ENCODE peak calls at places on chromosomes 11 and 22, in nine cellular contexts. A is stomach, W is vagina, S is IMR-90, P is heart left ventricle, R is tibial nerve, M is ovary, J is A549, F is spleen. O is an unnamed sample.

GRCh38 chr11:76620471-76620870 is 50.1 kb downstream of the LRRC32 start:
- DNase-seq in A (no peak), W (no peak), S (peak), P (no peak), R (no peak), M (no peak), J (no peak), F (no peak), O (no peak)

GRCh38 chr22:49299821-49300231 is 527.8 kb downstream of the BRD1 start:
- DNase-seq in A (peak), W (peak), S (no peak), P (peak), R (peak), M (no peak), J (no peak), F (peak), O (no peak)

GRCh38 chr11:68358416-68358815 is 46.0 kb downstream of the LRP5 start:
- DNase-seq in A (no peak), W (no peak), S (no peak), P (no peak), R (no peak), M (no peak), J (no peak), F (no peak), O (no peak)

GRCh38 chr11:78210000-78210608 is 21.4 kb downstream of the USP35 start:
- DNase-seq in A (no peak), W (no peak), S (no peak), P (no peak), R (no peak), M (no peak), J (no peak), F (peak), O (no peak)

GRCh38 chr11:82080160-82080559 is 653.5 kb downstream of the FAM181B start:
- DNase-seq in A (no peak), W (no peak), S (peak), P (no peak), R (no peak), M (no peak), J (no peak), F (no peak), O (no peak)

GRCh38 chr11:77130763-77131513 is 2.9 kb downstream of the MYO7A start:
- DNase-seq in A (peak), W (no peak), S (peak), P (peak), R (peak), M (peak), J (no peak), F (no peak), O (no peak)

GRCh38 chr22:48697223-48697622 is 1130.5 kb downstream of the BRD1 start:
- DNase-seq in A (no peak), W (no peak), S (no peak), P (no peak), R (no peak), M (no peak), J (no peak), F (no peak), O (no peak)

GRCh38 chr11:65390099-65390941 is 3.9 kb downstream of the FRMD8 start:
- DNase-seq in A (no peak), W (no peak), S (no peak), P (no peak), R (no peak), M (no peak), J (no peak), F (no peak), O (no peak)

GRCh38 chr11:84720706-84721402 is 906.3 kb downstream of the DLG2 start:
- DNase-seq in A (no peak), W (no peak), S (no peak), P (peak), R (no peak), M (peak), J (no peak), F (peak), O (peak)

GRCh38 chr11:93564895-93565294 is 21.7 kb upstream of the SMCO4 start:
- DNase-seq in A (no peak), W (no peak), S (no peak), P (no peak), R (no peak), M (no peak), J (no peak), F (no peak), O (no peak)

GRCh38 chr22:31223786-31224191 is 11.7 kb downstream of the LIMK2 start:
- DNase-seq in A (no peak), W (no peak), S (no peak), P (no peak), R (no peak), M (no peak), J (no peak), F (no peak), O (no peak)

GRCh38 chr11:25733777-25734176 is 598.2 kb upstream of the ANO3 start:
- DNase-seq in A (no peak), W (no peak), S (no peak), P (no peak), R (no peak), M (no peak), J (no peak), F (no peak), O (no peak)

GRCh38 chr22:27682438-27682837 is 119.1 kb downstream of the MN1 start:
- DNase-seq in A (no peak), W (no peak), S (no peak), P (no peak), R (no peak), M (no peak), J (no peak), F (no peak), O (no peak)

GRCh38 chr11:131546218-131546895 is 175.9 kb downstream of the NTM start:
- DNase-seq in A (no peak), W (no peak), S (no peak), P (no peak), R (no peak), M (no peak), J (no peak), F (no peak), O (no peak)

GRCh38 chr11:8963569-8964323 is 496 bp downstream of the TMEM9B start:
- DNase-seq in A (peak), W (peak), S (no peak), P (peak), R (no peak), M (peak), J (peak), F (peak), O (peak)

GRCh38 chr22:20000246-20001081 is 16.2 kb downstream of the ARVCF start:
- DNase-seq in A (no peak), W (no peak), S (no peak), P (peak), R (no peak), M (no peak), J (no peak), F (peak), O (no peak)

GRCh38 chr11:125270711-125271110 is 106.2 kb downstream of the PKNOX2 start:
- DNase-seq in A (no peak), W (no peak), S (peak), P (no peak), R (no peak), M (no peak), J (no peak), F (no peak), O (no peak)

GRCh38 chr11:121671276-121672168 is 218.8 kb upstream of the SORL1-AS1 start:
- DNase-seq in A (no peak), W (peak), S (peak), P (no peak), R (no peak), M (no peak), J (no peak), F (no peak), O (no peak)

GRCh38 chr22:35842954-35843353 is 125.3 kb downstream of the APOL5 start:
- DNase-seq in A (no peak), W (no peak), S (peak), P (no peak), R (no peak), M (no peak), J (peak), F (no peak), O (peak)

GRCh38 chr11:27076121-27076589 is 35.5 kb downstream of the BBOX1 start:
- DNase-seq in A (no peak), W (no peak), S (no peak), P (no peak), R (no peak), M (no peak), J (no peak), F (no peak), O (no peak)

GRCh38 chr11:34154059-34154875 is 48.8 kb downstream of the NAT10 start:
- DNase-seq in A (no peak), W (no peak), S (no peak), P (no peak), R (no peak), M (no peak), J (no peak), F (no peak), O (no peak)

GRCh38 chr11:69572233-69572860 is 68.6 kb upstream of the CCND1 start:
- DNase-seq in A (no peak), W (peak), S (no peak), P (no peak), R (no peak), M (no peak), J (no peak), F (no peak), O (no peak)

GRCh38 chr11:106520146-106520912 is 442.9 kb downstream of the AASDHPPT start:
- DNase-seq in A (no peak), W (no peak), S (no peak), P (no peak), R (no peak), M (no peak), J (no peak), F (no peak), O (no peak)

GRCh38 chr11:65113361-65113756 is 1.7 kb downstream of the TM7SF2 start:
- DNase-seq in A (no peak), W (no peak), S (no peak), P (no peak), R (no peak), M (peak), J (no peak), F (no peak), O (no peak)

GRCh38 chr11:27571151-27571840 is 64.7 kb upstream of the LIN7C start:
- DNase-seq in A (no peak), W (no peak), S (peak), P (no peak), R (no peak), M (no peak), J (no peak), F (no peak), O (no peak)

GRCh38 chr11:59802639-59803176 is 7.9 kb downstream of the MRPL16 start:
- DNase-seq in A (no peak), W (no peak), S (peak), P (no peak), R (no peak), M (no peak), J (peak), F (no peak), O (no peak)

GRCh38 chr22:35477911-35478582 is 62.6 kb upstream of the RASD2 start:
- DNase-seq in A (no peak), W (no peak), S (peak), P (no peak), R (no peak), M (peak), J (peak), F (no peak), O (no peak)

GRCh38 chr22:44479662-44480061 is 18.4 kb downstream of the RTL6 start:
- DNase-seq in A (no peak), W (no peak), S (no peak), P (no peak), R (no peak), M (no peak), J (no peak), F (no peak), O (no peak)

DNA sequence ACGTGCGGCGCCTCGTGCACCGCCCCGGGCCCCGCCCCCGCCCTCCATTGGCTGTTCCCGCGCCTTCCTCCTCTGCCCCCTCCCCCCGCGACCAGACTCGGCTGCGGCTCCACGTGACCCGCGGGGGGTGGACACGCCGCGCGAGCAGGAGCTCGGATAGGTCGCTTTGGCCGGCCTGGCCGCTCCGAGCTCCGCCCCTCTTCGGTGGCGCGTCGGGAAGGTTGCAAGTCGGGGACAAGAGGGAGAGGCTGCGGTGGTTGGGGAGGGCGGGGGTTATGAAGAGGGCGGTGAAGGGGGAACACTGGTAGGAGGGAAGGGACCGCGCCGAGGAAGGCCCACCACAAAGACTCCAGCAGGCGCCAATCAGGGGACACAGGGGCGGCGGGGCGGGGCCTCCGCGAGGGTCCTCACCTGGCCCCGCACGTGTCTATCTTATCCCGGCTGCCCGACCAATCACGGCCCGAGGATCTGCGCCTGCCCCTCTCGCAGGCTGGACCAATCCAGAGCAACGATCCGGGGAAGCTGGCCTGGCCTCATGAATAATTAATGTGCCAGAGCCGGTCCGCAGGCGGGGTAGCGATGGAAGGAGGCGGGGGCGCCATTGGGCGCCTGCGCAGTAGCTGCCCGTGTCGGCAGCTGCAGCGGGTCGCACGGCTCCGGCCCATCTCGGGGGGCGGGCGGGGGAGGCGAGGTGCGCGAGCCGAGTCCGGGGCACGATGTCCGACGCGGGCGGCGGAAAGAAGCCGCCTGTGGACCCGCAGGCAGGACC is at the start of gene TEF:
- DNase-seq in A (peak), W (peak), S (peak), P (peak), R (peak), M (peak), J (peak), F (peak), O (peak)
- TF ChIP-seq POLR2A in A (no peak), W (no peak), S (peak), P (no peak), R (peak), M (peak), J (no peak), F (no peak), O (no peak)

GRCh38 chr22:37552560-37553163 is 7.6 kb upstream of the CDC42EP1 start:
- DNase-seq in A (no peak), W (no peak), S (peak), P (peak), R (no peak), M (peak), J (no peak), F (no peak), O (no peak)

GRCh38 chr22:37556750-37557149 is 3.5 kb upstream of the CDC42EP1 start:
- DNase-seq in A (no peak), W (no peak), S (no peak), P (no peak), R (no peak), M (no peak), J (no peak), F (no peak), O (no peak)

GRCh38 chr22:37551981-37552380 is 8.3 kb upstream of the CDC42EP1 start:
- DNase-seq in A (no peak), W (no peak), S (no peak), P (no peak), R (no peak), M (no peak), J (no peak), F (no peak), O (no peak)

GRCh38 chr22:37555029-37555428 is 5.3 kb upstream of the CDC42EP1 start:
- DNase-seq in A (no peak), W (no peak), S (no peak), P (no peak), R (no peak), M (no peak), J (no peak), F (no peak), O (no peak)

GRCh38 chr22:37553725-37554124 is 6.6 kb upstream of the CDC42EP1 start:
- DNase-seq in A (no peak), W (no peak), S (no peak), P (no peak), R (no peak), M (no peak), J (no peak), F (no peak), O (no peak)
- H3K4me3 ChIP-seq in A (no peak), W (no peak), S (no peak), P (no peak), R (no peak), M (no peak), J (no peak), F (no peak), O (no peak)

DNA sequence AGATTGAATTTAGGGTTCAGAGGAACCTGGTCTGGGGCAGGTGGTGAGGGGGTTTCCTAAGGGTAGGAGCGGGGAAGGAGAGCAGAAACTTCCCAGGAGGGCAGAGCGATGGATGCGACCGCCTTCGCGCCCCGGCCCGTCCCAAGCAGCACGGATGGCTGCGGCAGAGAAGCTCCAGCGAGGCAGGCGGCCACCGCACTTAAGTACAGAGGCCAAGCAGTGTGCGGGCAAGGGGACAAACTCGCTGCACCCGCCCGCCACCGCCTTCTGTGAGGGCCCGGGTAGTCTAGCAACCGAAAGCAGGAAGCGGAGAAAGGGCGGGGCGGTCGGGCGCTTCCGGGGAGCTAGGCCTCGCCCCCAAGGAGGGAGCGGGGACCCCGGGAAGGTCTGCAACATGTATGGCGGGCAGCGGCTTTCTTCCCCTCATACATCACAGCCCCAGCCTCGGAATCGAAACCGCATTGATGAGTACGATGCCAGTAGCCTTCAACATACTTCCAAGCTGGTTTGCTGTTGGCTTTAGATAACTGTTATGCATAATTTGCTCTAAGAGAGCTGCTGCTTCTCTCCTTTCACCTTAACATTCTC is at the start of gene AGBL2:
- DNase-seq in A (peak), W (no peak), S (peak), P (peak), R (peak), M (peak), J (peak), F (peak), O (peak)
- TF ChIP-seq POLR2A in A (no peak), W (no peak), S (no peak), P (no peak), R (peak), M (peak), J (peak), F (peak), O (peak)

GRCh38 chr11:127002669-127003259 is 2.2 kb upstream of the KIRREL3 start:
- DNase-seq in A (no peak), W (no peak), S (no peak), P (no peak), R (no peak), M (no peak), J (no peak), F (no peak), O (no peak)

GRCh38 chr11:126999366-126999765 is 1.2 kb downstream of the KIRREL3 start:
- DNase-seq in A (no peak), W (no peak), S (no peak), P (no peak), R (no peak), M (no peak), J (no peak), F (no peak), O (no peak)

GRCh38 chr11:126997641-126998040 is 2.9 kb downstream of the KIRREL3 start:
- DNase-seq in A (no peak), W (no peak), S (no peak), P (no peak), R (no peak), M (no peak), J (no peak), F (no peak), O (no peak)

GRCh38 chr11:127000991-127001390 is 421 bp upstream of the KIRREL3 start:
- DNase-seq in A (no peak), W (no peak), S (peak), P (no peak), R (no peak), M (no peak), J (no peak), F (no peak), O (no peak)

GRCh38 chr11:127000291-127000968 is at the start of gene KIRREL3:
- DNase-seq in A (no peak), W (no peak), S (peak), P (no peak), R (no peak), M (no peak), J (peak), F (no peak), O (peak)
- H3K4me3 ChIP-seq in A (peak), W (peak), S (peak), P (peak), R (peak), M (no peak), J (peak), F (peak), O (peak)

DNA sequence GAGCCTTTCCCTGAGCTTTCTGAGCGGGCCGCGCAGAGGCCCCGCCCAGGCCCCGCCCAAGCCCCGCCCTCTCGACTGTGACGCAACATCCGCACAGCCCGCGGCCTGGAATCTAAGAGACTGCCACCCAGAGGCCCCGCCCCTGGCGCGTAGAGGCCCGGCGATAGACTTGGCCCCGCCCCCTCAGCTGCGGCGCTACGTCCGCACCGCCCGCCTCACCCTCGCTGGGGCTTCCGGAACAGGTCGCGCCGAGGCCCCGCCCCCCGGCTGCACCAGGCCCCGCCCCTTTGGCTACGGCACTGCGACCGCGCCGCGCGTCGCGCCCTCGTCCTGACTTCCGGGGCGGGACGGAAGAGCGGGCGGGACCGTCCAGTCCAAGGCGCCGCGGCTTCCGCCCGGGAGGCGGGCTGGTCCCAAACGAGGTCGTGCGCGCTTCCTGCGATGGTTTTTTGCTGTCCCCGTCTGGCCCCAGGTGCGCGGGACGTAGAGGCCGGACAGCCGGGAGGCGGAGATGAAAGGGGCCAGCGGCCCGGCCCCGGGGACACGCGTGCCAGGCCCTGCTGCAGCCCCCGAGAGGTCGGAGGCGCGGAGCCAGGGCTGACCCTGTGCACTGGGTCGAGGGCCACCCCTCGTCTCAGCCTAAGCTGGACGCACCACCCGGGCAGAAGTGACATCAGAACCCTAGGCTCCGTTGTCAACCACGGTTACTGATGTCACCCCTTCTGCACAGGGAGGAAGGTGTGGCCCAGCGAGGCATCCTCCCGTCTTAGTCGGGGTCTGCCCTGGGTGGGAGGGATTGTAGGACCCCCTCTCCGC is 59.0 kb upstream of the WNT7B start:
- DNase-seq in A (peak), W (peak), S (peak), P (peak), R (peak), M (peak), J (peak), F (peak), O (peak)
- TF ChIP-seq POLR2A in A (no peak), W (peak), S (peak), P (peak), R (peak), M (peak), J (peak), F (peak), O (peak)

GRCh38 chr22:39434721-39435120 is 22.1 kb upstream of the MGAT3 start:
- DNase-seq in A (no peak), W (no peak), S (no peak), P (no peak), R (no peak), M (no peak), J (no peak), F (no peak), O (no peak)

GRCh38 chr22:39434243-39434653 is 22.6 kb upstream of the MGAT3 start:
- DNase-seq in A (no peak), W (no peak), S (no peak), P (no peak), R (no peak), M (no peak), J (no peak), F (no peak), O (peak)

GRCh38 chr22:39439170-39439569 is 17.6 kb upstream of the MGAT3 start:
- DNase-seq in A (no peak), W (no peak), S (peak), P (no peak), R (no peak), M (no peak), J (peak), F (no peak), O (no peak)

GRCh38 chr22:39435616-39436015 is 21.2 kb upstream of the MGAT3 start:
- DNase-seq in A (no peak), W (no peak), S (no peak), P (no peak), R (no peak), M (no peak), J (no peak), F (no peak), O (no peak)

GRCh38 chr22:39437836-39438704 is 18.7 kb upstream of the MGAT3 start:
- DNase-seq in A (no peak), W (no peak), S (no peak), P (no peak), R (no peak), M (no peak), J (no peak), F (no peak), O (no peak)
- H3K4me3 ChIP-seq in A (peak), W (peak), S (no peak), P (peak), R (peak), M (peak), J (no peak), F (no peak), O (peak)

GRCh38 chr11:72759468-72759867 is 7.3 kb upstream of the ARAP1 start:
- DNase-seq in A (no peak), W (no peak), S (no peak), P (no peak), R (no peak), M (no peak), J (no peak), F (no peak), O (no peak)
- TF ChIP-seq POLR2A in A (no peak), W (no peak), S (no peak), P (no peak), R (no peak), M (no peak), J (no peak), F (no peak), O (no peak)